ENCODE peak calls at places on chromosomes 3 and 15, in nine cellular contexts. H, Z, F, Y, T, A, Q, X and J are unnamed samples.

GRCh38 chr3:143832433-143832832 is 15.8 kb downstream of the SLC9A9 start:
- DNase-seq in H (no peak), Z (no peak), F (no peak), Y (peak), T (no peak), A (no peak), Q (no peak), X (no peak), J (no peak)

GRCh38 chr3:70982274-70982673 is 601.3 kb downstream of the FOXP1 start:
- DNase-seq in H (no peak), Z (no peak), F (no peak), Y (no peak), T (no peak), A (no peak), Q (no peak), X (no peak), J (no peak)

GRCh38 chr3:133491481-133492059 is 81.9 kb upstream of the CDV3 start:
- DNase-seq in H (no peak), Z (no peak), F (no peak), Y (no peak), T (no peak), A (no peak), Q (no peak), X (no peak), J (no peak)

GRCh38 chr3:150235799-150236198 is 172.3 kb upstream of the TSC22D2 start:
- DNase-seq in H (no peak), Z (no peak), F (no peak), Y (peak), T (no peak), A (no peak), Q (no peak), X (no peak), J (no peak)

GRCh38 chr3:58874795-58875194 is 175.0 kb downstream of the CFAP20DC start:
- DNase-seq in H (no peak), Z (no peak), F (no peak), Y (peak), T (no peak), A (no peak), Q (no peak), X (no peak), J (no peak)

GRCh38 chr15:96200357-96200972 is 130.0 kb upstream of the NR2F2 start:
- DNase-seq in H (no peak), Z (no peak), F (no peak), Y (no peak), T (no peak), A (no peak), Q (no peak), X (no peak), J (no peak)

GRCh38 chr3:72889310-72890165 is 1.7 kb downstream of the GXYLT2 start:
- DNase-seq in H (no peak), Z (no peak), F (no peak), Y (no peak), T (no peak), A (no peak), Q (no peak), X (no peak), J (no peak)

GRCh38 chr15:82999905-83000671 is 11.4 kb downstream of the C15orf40 start:
- DNase-seq in H (no peak), Z (no peak), F (no peak), Y (peak), T (peak), A (peak), Q (no peak), X (no peak), J (peak)

GRCh38 chr15:89002281-89002761 is 85.9 kb upstream of the ABHD2 start:
- DNase-seq in H (no peak), Z (no peak), F (no peak), Y (peak), T (no peak), A (peak), Q (no peak), X (no peak), J (no peak)

GRCh38 chr3:151974067-151974466 is 100.6 kb downstream of the SUCNR1 start:
- DNase-seq in H (no peak), Z (no peak), F (no peak), Y (peak), T (no peak), A (no peak), Q (no peak), X (no peak), J (peak)

GRCh38 chr3:183151716-183152385 is 10.7 kb downstream of the LAMP3 start:
- DNase-seq in H (no peak), Z (no peak), F (no peak), Y (no peak), T (no peak), A (no peak), Q (no peak), X (no peak), J (no peak)

GRCh38 chr15:60464836-60465630 is 13.9 kb downstream of the ICE2 start:
- DNase-seq in H (no peak), Z (no peak), F (no peak), Y (peak), T (no peak), A (no peak), Q (no peak), X (no peak), J (no peak)

GRCh38 chr3:41682996-41683395 is 278.9 kb downstream of the ULK4 start:
- DNase-seq in H (no peak), Z (no peak), F (no peak), Y (peak), T (no peak), A (no peak), Q (no peak), X (no peak), J (no peak)

GRCh38 chr15:38699633-38700230 is 135.1 kb upstream of the RASGRP1 start:
- DNase-seq in H (peak), Z (peak), F (peak), Y (peak), T (peak), A (peak), Q (peak), X (peak), J (peak)

GRCh38 chr15:62779041-62779810 is 263.3 kb upstream of the TPM1 start:
- DNase-seq in H (peak), Z (no peak), F (no peak), Y (peak), T (no peak), A (peak), Q (no peak), X (no peak), J (no peak)

GRCh38 chr15:54226455-54226854 is 248.2 kb downstream of the UNC13C start:
- DNase-seq in H (no peak), Z (no peak), F (no peak), Y (no peak), T (no peak), A (no peak), Q (no peak), X (no peak), J (no peak)

GRCh38 chr15:63605816-63606215 is 8.6 kb downstream of the FBXL22 start:
- DNase-seq in H (no peak), Z (no peak), F (no peak), Y (no peak), T (no peak), A (no peak), Q (no peak), X (no peak), J (no peak)

GRCh38 chr15:90868261-90868689 is at the start of gene FURIN:
- DNase-seq in H (no peak), Z (no peak), F (no peak), Y (no peak), T (no peak), A (no peak), Q (no peak), X (no peak), J (no peak)

GRCh38 chr3:141686477-141687280 is 51.4 kb upstream of the RNF7 start:
- DNase-seq in H (peak), Z (peak), F (peak), Y (peak), T (no peak), A (peak), Q (peak), X (peak), J (no peak)

GRCh38 chr3:134315286-134316106 is 58.8 kb downstream of the AMOTL2 start:
- DNase-seq in H (peak), Z (peak), F (peak), Y (peak), T (no peak), A (no peak), Q (no peak), X (peak), J (no peak)

GRCh38 chr15:62112051-62112450 is 45.3 kb downstream of the C2CD4A start:
- DNase-seq in H (no peak), Z (no peak), F (no peak), Y (no peak), T (no peak), A (no peak), Q (no peak), X (no peak), J (no peak)

GRCh38 chr3:56682458-56683121 is 475 bp downstream of the TASOR start:
- DNase-seq in H (peak), Z (peak), F (peak), Y (peak), T (peak), A (peak), Q (peak), X (peak), J (peak)

GRCh38 chr3:144923051-144923450 is 951.4 kb downstream of the DIPK2A start:
- DNase-seq in H (no peak), Z (no peak), F (no peak), Y (peak), T (no peak), A (no peak), Q (no peak), X (no peak), J (no peak)

GRCh38 chr15:53437985-53438841 is 321.2 kb downstream of the WDR72 start:
- DNase-seq in H (no peak), Z (no peak), F (no peak), Y (no peak), T (no peak), A (no peak), Q (no peak), X (no peak), J (no peak)

GRCh38 chr3:192514081-192514753 is 213.1 kb downstream of the FGF12 start:
- DNase-seq in H (no peak), Z (no peak), F (no peak), Y (no peak), T (no peak), A (peak), Q (no peak), X (no peak), J (peak)

GRCh38 chr15:93152264-93152884 is 63.4 kb upstream of the RGMA start:
- DNase-seq in H (no peak), Z (no peak), F (no peak), Y (no peak), T (no peak), A (no peak), Q (no peak), X (no peak), J (no peak)

GRCh38 chr3:13574083-13574797 is 25.3 kb downstream of the FBLN2 start:
- DNase-seq in H (no peak), Z (no peak), F (no peak), Y (no peak), T (no peak), A (no peak), Q (no peak), X (no peak), J (no peak)

GRCh38 chr3:184259878-184260570 is 1.3 kb downstream of the CAMK2N2 start:
- DNase-seq in H (peak), Z (no peak), F (no peak), Y (peak), T (no peak), A (peak), Q (peak), X (no peak), J (no peak)

GRCh38 chr3:61594144-61594977 is 33.0 kb downstream of the PTPRG start:
- DNase-seq in H (no peak), Z (no peak), F (no peak), Y (no peak), T (no peak), A (no peak), Q (peak), X (no peak), J (no peak)

GRCh38 chr3:28751864-28752263 is 403.2 kb upstream of the AZI2 start:
- DNase-seq in H (no peak), Z (no peak), F (no peak), Y (no peak), T (no peak), A (no peak), Q (no peak), X (no peak), J (no peak)

GRCh38 chr3:42228796-42229195 is 37.2 kb downstream of the CCK start:
- DNase-seq in H (no peak), Z (no peak), F (no peak), Y (no peak), T (peak), A (peak), Q (no peak), X (no peak), J (no peak)

GRCh38 chr3:147937341-147937740 is 528.2 kb downstream of the ZIC1 start:
- DNase-seq in H (no peak), Z (no peak), F (no peak), Y (no peak), T (no peak), A (no peak), Q (no peak), X (no peak), J (no peak)

GRCh38 chr15:70234256-70234965 is 136.7 kb upstream of the TLE3 start:
- DNase-seq in H (no peak), Z (no peak), F (no peak), Y (peak), T (no peak), A (no peak), Q (no peak), X (no peak), J (no peak)

DNA sequence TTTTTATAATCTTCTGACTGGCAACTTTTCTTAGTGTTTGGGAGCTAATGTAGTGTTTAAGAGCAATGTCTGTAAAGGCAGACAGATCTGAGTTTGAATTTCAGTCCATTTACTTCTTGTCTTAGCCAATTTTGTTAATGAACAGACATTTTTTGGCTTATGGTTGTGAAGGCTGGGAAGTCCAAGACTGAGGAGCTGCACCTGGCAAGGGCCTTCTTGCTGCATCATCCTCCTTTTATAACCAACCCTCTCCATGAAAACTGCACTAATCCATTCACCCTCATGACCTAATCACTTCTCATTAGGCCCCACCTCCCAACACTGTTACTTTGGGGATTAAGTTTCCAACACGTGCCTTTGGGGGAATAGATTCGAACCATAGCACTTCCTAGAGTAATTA is 164.5 kb downstream of the GAP43 start:
- DNase-seq in H (no peak), Z (no peak), F (no peak), Y (no peak), T (no peak), A (no peak), Q (no peak), X (no peak), J (no peak)
- H3K27ac ChIP-seq in H (no peak), Z (no peak), F (no peak), Y (no peak), T (no peak), A (peak), Q (no peak), X (no peak), J (no peak)

DNA sequence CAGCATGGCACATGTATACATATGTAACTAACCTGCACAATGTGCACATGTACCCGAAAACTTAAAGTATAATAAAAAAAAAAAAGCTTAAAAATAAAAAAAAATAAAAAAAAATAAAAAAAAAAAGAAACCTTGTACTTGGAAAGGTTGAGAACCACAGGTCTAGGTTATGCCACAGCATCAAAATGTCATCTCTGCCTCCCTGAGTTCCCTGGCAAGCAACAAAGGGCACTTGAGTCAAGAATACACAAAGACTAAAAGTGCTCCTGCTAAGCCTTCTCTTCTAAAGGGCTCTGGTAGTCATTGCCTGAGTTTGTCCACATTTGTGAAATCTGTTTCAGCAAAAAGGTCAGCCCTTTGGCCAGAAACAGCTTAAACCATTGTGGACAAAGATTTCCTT is 395.8 kb upstream of the CCDC54 start:
- DNase-seq in H (no peak), Z (no peak), F (no peak), Y (no peak), T (no peak), A (no peak), Q (no peak), X (no peak), J (no peak)
- TF ChIP-seq CTCF in H (no peak), Z (no peak), F (no peak), Y (no peak), T (no peak), A (no peak), Q (no peak), X (no peak), J (no peak)

DNA sequence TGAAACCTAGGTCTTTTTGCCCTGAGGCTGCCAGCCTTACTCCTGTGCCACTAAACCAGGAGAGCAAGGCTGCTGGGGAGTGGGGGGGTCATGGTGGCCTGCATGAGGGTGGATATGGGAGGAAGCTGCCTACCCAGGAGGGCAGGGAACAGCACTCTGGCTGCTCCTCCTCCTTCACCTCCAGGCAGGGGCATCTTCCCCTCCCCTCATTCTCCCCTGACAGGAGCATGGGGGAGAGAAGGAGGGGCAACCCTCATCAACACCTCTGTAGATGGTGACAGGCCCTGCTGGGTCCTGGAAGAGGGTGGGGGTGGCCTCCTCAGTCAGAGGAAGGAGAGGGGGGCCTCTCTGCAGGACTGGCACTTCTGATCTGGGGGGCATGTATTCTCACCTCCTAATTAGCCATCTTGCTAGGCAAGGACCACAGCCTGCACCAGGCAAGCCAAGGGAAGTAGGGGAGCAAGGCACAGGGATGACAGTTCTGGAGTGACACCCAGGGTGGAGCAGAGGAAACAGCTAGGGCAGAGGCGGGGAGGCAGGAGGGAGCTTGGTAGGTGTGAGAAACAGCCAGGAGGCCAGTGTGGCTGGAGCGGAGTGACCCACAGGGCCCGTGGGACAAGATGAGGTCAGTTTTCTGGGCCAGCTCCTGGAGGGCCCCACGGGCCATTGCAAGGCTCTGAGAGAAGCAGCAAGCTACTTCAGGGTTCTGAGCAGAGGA is 4.9 kb downstream of the CCDC33 start:
- DNase-seq in H (no peak), Z (no peak), F (no peak), Y (no peak), T (no peak), A (no peak), Q (no peak), X (no peak), J (no peak)
- H3K27ac ChIP-seq in H (peak), Z (peak), F (no peak), Y (no peak), T (no peak), A (peak), Q (no peak), X (no peak), J (no peak)

GRCh38 chr15:101386006-101386405 is 91.0 kb upstream of the SNRPA1 start:
- DNase-seq in H (no peak), Z (no peak), F (no peak), Y (no peak), T (no peak), A (no peak), Q (no peak), X (no peak), J (no peak)

GRCh38 chr15:101389362-101389761 is 94.3 kb upstream of the SNRPA1 start:
- DNase-seq in H (no peak), Z (peak), F (no peak), Y (no peak), T (no peak), A (no peak), Q (no peak), X (no peak), J (no peak)

GRCh38 chr15:101386967-101387366 is 91.9 kb upstream of the SNRPA1 start:
- DNase-seq in H (no peak), Z (no peak), F (no peak), Y (no peak), T (no peak), A (no peak), Q (no peak), X (no peak), J (no peak)

GRCh38 chr15:101388046-101388445 is 93.0 kb upstream of the SNRPA1 start:
- DNase-seq in H (no peak), Z (no peak), F (no peak), Y (no peak), T (no peak), A (no peak), Q (no peak), X (no peak), J (no peak)

DNA sequence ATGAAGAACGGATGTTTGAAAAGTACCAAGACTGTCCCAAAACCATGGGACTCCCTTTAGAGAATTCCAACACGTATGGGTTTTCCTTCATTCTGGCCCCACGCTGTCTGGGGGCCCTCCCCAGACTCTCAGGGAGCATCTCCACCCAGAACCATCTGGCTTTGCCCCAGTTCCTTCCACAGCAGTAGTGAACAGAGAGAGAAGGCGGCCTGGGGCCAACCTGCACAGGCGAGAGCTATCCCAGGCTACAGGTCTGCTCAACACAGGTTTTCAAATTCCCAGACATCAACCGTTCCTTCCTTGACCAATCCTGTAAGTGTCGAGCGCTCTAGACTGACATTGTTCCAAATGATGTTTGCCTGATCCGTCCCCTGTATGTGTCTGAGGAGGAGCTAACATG is 92.5 kb upstream of the SNRPA1 start:
- DNase-seq in H (no peak), Z (no peak), F (no peak), Y (no peak), T (no peak), A (no peak), Q (no peak), X (no peak), J (no peak)
- TF ChIP-seq CTCF in H (no peak), Z (no peak), F (no peak), Y (no peak), T (no peak), A (no peak), Q (no peak), X (no peak), J (no peak)

GRCh38 chr3:122640437-122640999 is 40.1 kb upstream of the PARP14 start:
- DNase-seq in H (no peak), Z (no peak), F (no peak), Y (no peak), T (no peak), A (no peak), Q (no peak), X (no peak), J (no peak)

GRCh38 chr3:122646146-122646988 is 34.3 kb upstream of the PARP14 start:
- DNase-seq in H (no peak), Z (no peak), F (no peak), Y (no peak), T (peak), A (no peak), Q (no peak), X (no peak), J (no peak)

GRCh38 chr3:122642935-122643334 is 37.7 kb upstream of the PARP14 start:
- DNase-seq in H (no peak), Z (no peak), F (no peak), Y (no peak), T (no peak), A (no peak), Q (no peak), X (no peak), J (no peak)
- H3K27ac ChIP-seq in H (no peak), Z (no peak), F (no peak), Y (no peak), T (no peak), A (no peak), Q (no peak), X (no peak), J (no peak)

DNA sequence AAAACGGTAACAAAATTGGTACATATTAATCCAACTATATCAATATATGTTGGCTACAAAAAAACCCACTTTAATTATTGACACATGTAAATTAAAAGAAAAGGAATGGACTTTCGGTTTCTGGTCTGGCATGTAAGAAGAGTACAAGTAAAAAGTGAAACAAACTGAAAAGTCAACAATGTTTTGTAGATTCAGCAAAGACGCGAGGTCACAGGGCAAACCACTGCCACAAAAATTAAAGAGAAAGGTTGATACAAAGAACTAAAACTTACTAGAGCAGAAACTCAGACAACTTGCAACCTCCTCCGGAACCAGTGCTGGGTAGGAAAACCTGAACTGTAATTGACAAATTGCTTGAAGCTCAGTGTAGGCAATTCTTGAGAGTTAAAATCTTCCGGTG is 110.6 kb upstream of the ARPP21 start:
- DNase-seq in H (no peak), Z (no peak), F (no peak), Y (peak), T (no peak), A (no peak), Q (no peak), X (no peak), J (no peak)
- TF ChIP-seq CTCF in H (no peak), Z (no peak), F (no peak), Y (no peak), T (no peak), A (no peak), Q (no peak), X (no peak), J (no peak)